ENCODE peak calls at places on chromosomes 3 and 15, in six cellular contexts. K is mesendoderm, N is IMR-90, Q is mesenchymal stem cell, O is neuronal stem cell, M is H1. H is an unnamed sample.

GRCh38 chr3:31714512-31714894 is 181.8 kb downstream of the STT3B start:
- DNase-seq in Q (no peak), K (no peak), O (no peak), M (no peak), N (no peak), H (no peak)

GRCh38 chr3:63933459-63933858 is 21.3 kb upstream of the SCAANT1 start:
- DNase-seq in M (no peak), O (no peak), N (no peak), K (no peak), Q (no peak), H (no peak)

GRCh38 chr3:142542054-142542453 is 36.5 kb downstream of the ATR start:
- DNase-seq in N (no peak), Q (no peak), M (no peak), K (peak), O (no peak), H (no peak)

GRCh38 chr15:49697121-49697520 is 76.3 kb downstream of the DTWD1 start:
- DNase-seq in K (no peak), N (peak), O (no peak), M (no peak), Q (peak), H (no peak)

GRCh38 chr3:63047068-63047467 is 171.9 kb upstream of the CADPS start:
- DNase-seq in Q (no peak), K (peak), M (no peak), N (no peak), O (no peak), H (no peak)

GRCh38 chr3:133662256-133662773 is 574 bp upstream of the TOPBP1 start:
- DNase-seq in K (peak), M (no peak), O (no peak), Q (peak), N (peak), H (peak)

GRCh38 chr3:172709776-172710708 is 825 bp downstream of the NCEH1 start:
- DNase-seq in K (peak), Q (peak), O (no peak), N (peak), M (no peak), H (peak)

GRCh38 chr15:37134699-37135131 is 34.4 kb upstream of the MEIS2 start:
- DNase-seq in O (no peak), N (peak), Q (peak), M (no peak), K (peak), H (no peak)

GRCh38 chr15:96330064-96330449 is 443 bp upstream of the NR2F2 start:
- DNase-seq in N (peak), M (no peak), Q (peak), K (no peak), O (no peak), H (peak)

GRCh38 chr3:87805670-87806069 is 253.1 kb downstream of the CGGBP1 start:
- DNase-seq in O (no peak), M (no peak), Q (no peak), N (no peak), K (no peak), H (no peak)

GRCh38 chr3:129226374-129226773 is 23.0 kb upstream of the COPG1 start:
- DNase-seq in M (no peak), O (no peak), N (peak), K (no peak), Q (peak), H (no peak)

GRCh38 chr15:63173116-63173470 is 15.8 kb upstream of the RPS27L start:
- DNase-seq in O (no peak), M (no peak), Q (no peak), K (no peak), N (no peak), H (no peak)

GRCh38 chr3:29412117-29412516 is 131.2 kb downstream of the RBMS3 start:
- DNase-seq in K (no peak), Q (no peak), M (no peak), N (peak), O (no peak), H (no peak)

GRCh38 chr3:44339990-44340389 is 1.4 kb downstream of the TCAIM start:
- DNase-seq in K (no peak), O (no peak), N (no peak), M (no peak), Q (no peak), H (no peak)

GRCh38 chr3:157113832-157114505 is 46.0 kb downstream of the CCNL1 start:
- DNase-seq in K (peak), M (no peak), N (no peak), O (no peak), Q (no peak), H (no peak)

GRCh38 chr3:161415506-161416231 is 44.4 kb upstream of the SPTSSB start:
- DNase-seq in O (no peak), K (peak), Q (peak), M (no peak), N (peak), H (no peak)

GRCh38 chr3:135166266-135166825 is 371.3 kb downstream of the EPHB1 start:
- DNase-seq in O (no peak), N (no peak), M (no peak), Q (no peak), K (no peak), H (no peak)

GRCh38 chr15:85771781-85772445 is 22.8 kb downstream of the KLHL25 start:
- DNase-seq in K (no peak), O (no peak), M (no peak), N (peak), Q (no peak), H (no peak)

GRCh38 chr3:152581941-152582340 is 253.0 kb upstream of the P2RY1 start:
- DNase-seq in Q (peak), N (no peak), O (no peak), K (no peak), M (no peak), H (no peak)

DNA sequence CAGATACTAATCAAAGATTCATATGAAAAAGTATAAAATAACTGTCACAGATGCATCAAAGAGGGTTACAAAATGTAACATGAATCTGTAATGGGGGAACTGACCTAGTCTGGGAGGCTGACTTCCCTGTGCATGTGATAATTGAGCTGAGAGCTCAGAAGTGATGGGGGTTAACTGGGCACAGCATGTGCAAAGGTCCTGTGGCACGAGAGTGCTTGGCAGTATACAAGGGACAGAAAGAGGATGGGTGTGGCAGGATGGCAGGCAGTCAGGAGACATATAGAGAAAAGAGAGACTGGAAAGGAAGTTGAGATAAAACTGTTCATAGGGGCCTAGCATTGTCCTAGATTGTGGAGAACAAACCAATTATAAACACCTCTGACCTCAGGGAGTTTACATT is 47.8 kb upstream of the IREB2 start:
- DNase-seq in M (no peak), N (no peak), K (no peak), Q (no peak), O (no peak), H (no peak)
- H3K27ac ChIP-seq in M (no peak), N (no peak), K (no peak), Q (no peak), O (no peak), H (no peak)

GRCh38 chr3:178671261-178672191 is 135.3 kb downstream of the KCNMB2 start:
- DNase-seq in N (peak), Q (peak), M (no peak), K (no peak), O (no peak), H (no peak)
- H2BK15ac ChIP-seq in N (no peak), Q (no peak), M (no peak), K (no peak), O (no peak), H (no peak)

DNA sequence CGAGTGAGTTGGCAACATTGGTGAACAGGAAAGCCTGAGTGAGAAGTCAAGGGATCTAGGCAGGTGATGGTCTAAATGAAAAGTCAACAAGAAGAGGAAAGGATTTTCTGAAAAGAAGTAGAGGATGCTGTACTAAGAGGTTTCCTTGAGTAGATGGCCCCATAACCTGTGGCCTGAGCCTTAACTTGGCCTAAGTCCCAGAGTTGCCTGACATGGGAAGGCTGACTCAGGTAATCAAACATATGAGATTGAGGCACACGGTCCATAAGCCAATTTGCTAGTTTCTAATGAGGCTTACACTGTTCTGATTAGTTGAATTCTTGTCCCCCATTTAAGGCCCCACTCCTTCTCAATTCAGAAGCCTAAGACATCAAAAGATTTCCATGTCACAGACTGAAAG is 262.5 kb upstream of the LMCD1 start:
- DNase-seq in Q (no peak), K (no peak), M (no peak), O (no peak), N (no peak), H (no peak)
- H3K18ac ChIP-seq in Q (no peak), K (peak), M (peak), O (no peak), N (no peak), H (no peak)

DNA sequence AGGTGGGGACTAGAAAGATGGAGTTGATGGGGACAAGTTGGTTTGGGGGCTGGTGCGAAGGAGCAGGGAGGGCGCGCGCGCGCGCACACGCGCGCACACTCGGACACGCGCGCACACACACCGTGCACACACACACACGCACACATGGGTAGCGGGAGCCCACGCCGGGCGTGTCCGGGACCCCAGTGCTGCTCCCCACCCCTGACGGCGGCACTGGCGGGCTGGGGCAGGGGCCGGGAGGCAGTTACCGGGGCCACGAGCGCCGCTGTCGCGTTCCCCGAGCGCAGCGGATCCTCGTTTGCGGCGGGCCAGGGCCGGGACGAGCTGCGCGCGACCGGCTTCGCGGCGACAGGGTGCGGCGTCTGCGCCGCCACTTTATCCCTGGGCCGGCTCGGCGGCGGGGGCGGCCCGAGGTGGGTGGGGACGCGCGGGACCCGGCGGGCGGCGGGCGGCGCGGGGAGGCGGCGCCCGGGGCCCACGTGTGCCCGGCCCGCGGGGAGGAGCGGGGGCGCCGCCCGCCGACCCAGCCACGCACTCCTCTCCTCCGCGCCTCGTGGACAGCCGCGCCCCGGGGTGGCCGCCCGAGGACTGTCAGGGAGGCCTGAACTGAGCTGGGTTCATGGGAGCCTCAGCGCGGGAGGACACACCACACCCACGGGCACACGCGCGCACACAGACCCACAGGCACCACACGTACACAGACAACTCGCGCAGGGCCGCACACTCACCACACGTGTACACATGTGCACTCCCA is 698 bp upstream of the MGLL start:
- DNase-seq in O (peak), M (no peak), N (peak), Q (peak), K (no peak), H (no peak)
- H3K27ac ChIP-seq in O (no peak), M (no peak), N (peak), Q (peak), K (no peak), H (no peak)

GRCh38 chr3:107216711-107217110 is 160.5 kb upstream of the CCDC54 start:
- DNase-seq in Q (peak), O (no peak), M (no peak), K (no peak), N (peak), H (no peak)

GRCh38 chr3:107218864-107219269 is 158.4 kb upstream of the CCDC54 start:
- DNase-seq in M (no peak), N (no peak), K (no peak), O (no peak), Q (peak), H (no peak)

GRCh38 chr3:107220538-107220937 is 156.7 kb upstream of the CCDC54 start:
- DNase-seq in K (no peak), O (no peak), Q (peak), M (no peak), N (no peak), H (no peak)

GRCh38 chr3:107216229-107216628 is 161.0 kb upstream of the CCDC54 start:
- DNase-seq in K (no peak), M (no peak), O (no peak), Q (no peak), N (no peak), H (no peak)

GRCh38 chr3:107217161-107217560 is 160.1 kb upstream of the CCDC54 start:
- DNase-seq in M (no peak), N (peak), K (no peak), O (no peak), Q (peak), H (no peak)
- H2BK15ac ChIP-seq in M (no peak), N (peak), K (no peak), O (no peak), Q (no peak), H (no peak)

GRCh38 chr15:70097337-70098169 is at the start of gene TLE3:
- DNase-seq in K (peak), M (peak), O (peak), Q (peak), N (peak), H (peak)

GRCh38 chr15:70095387-70096214 is 2.1 kb downstream of the TLE3 start:
- DNase-seq in N (no peak), M (no peak), K (peak), Q (peak), O (no peak), H (peak)

GRCh38 chr15:70098170-70098460 is 398 bp upstream of the TLE3 start:
- DNase-seq in O (no peak), N (no peak), K (no peak), M (no peak), Q (no peak), H (no peak)

GRCh38 chr15:70096215-70096974 is 1.3 kb downstream of the TLE3 start:
- DNase-seq in O (peak), Q (peak), K (peak), N (peak), M (no peak), H (no peak)

GRCh38 chr15:70096975-70097336 is 761 bp downstream of the TLE3 start:
- DNase-seq in M (no peak), O (peak), K (no peak), Q (no peak), N (no peak), H (no peak)
- H3K18ac ChIP-seq in M (peak), O (peak), K (peak), Q (peak), N (no peak), H (peak)

GRCh38 chr3:2889772-2890171 is 220.4 kb downstream of the IL5RA start:
- DNase-seq in Q (no peak), N (no peak), O (no peak), M (no peak), K (no peak), H (no peak)
- H3K27ac ChIP-seq in Q (no peak), N (no peak), O (no peak), M (no peak), K (no peak), H (no peak)

DNA sequence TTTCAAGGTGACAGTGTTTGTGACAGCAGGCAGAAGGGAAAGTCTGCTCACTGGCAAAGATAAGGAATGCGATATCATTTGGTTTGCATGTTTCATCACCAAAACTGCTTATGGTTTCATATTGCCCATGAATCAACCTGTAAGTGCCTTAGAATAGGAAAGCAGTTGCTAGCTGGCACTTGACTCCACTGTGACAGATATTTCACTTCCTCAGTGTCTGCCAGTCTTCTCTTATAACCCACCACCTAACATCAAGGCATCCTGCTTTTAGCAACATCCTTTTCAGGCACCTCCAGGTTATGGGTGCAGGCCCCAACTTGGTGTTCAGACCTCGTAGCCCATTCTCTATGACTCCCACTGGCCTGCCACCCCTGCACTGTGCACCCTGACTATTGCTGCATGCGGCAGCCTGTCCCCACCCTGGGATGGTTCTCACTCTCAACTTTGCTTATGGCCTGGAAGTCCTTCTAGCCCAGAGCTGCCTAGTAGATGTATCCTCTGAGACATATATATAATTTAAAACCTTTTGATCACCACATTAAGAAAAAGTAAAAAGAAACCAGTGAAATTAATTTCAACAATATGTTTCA is 154.4 kb upstream of the RARB start:
- DNase-seq in N (no peak), K (no peak), Q (no peak), O (no peak), M (no peak), H (no peak)
- H2BK15ac ChIP-seq in N (no peak), K (no peak), Q (no peak), O (no peak), M (no peak), H (no peak)

GRCh38 chr15:89332446-89332845 is 2.2 kb downstream of the POLG start:
- DNase-seq in Q (peak), N (peak), K (peak), O (no peak), M (no peak), H (peak)

GRCh38 chr15:89330881-89331595 is 3.6 kb downstream of the POLG start:
- DNase-seq in Q (no peak), O (no peak), N (no peak), K (no peak), M (no peak), H (no peak)

GRCh38 chr15:89329329-89330084 is 5.1 kb downstream of the POLG start:
- DNase-seq in M (no peak), O (no peak), N (no peak), K (no peak), Q (no peak), H (no peak)

GRCh38 chr15:89328398-89329254 is 6.0 kb downstream of the POLG start:
- DNase-seq in K (no peak), O (no peak), Q (no peak), M (no peak), N (no peak), H (no peak)

GRCh38 chr15:89330119-89330518 is 4.5 kb downstream of the POLG start:
- DNase-seq in K (no peak), Q (no peak), N (no peak), M (no peak), O (no peak), H (no peak)
- H3K18ac ChIP-seq in K (no peak), Q (no peak), N (no peak), M (no peak), O (no peak), H (no peak)

GRCh38 chr15:81792646-81793045 is 253.2 kb downstream of the MEX3B start:
- DNase-seq in M (no peak), Q (no peak), K (no peak), N (no peak), O (no peak), H (no peak)
- H3K27ac ChIP-seq in M (no peak), Q (no peak), K (no peak), N (no peak), O (no peak), H (no peak)

H was measured in H9.